ENCODE peak calls at places on chromosomes 12 and 14, in four cellular contexts. X is H9, S is IMR-90, A is neuronal stem cell. C is an unnamed sample.

GRCh38 chr12:56866493-56866892 is 67.7 kb downstream of the SDR9C7 start:
- DNase-seq in X (no peak), S (no peak), A (no peak), C (no peak)

GRCh38 chr14:104820669-104821228 is 19.8 kb downstream of the ZBTB42 start:
- DNase-seq in X (peak; percentile 85), S (peak; percentile 72), A (no peak), C (peak; percentile 87)

GRCh38 chr12:5773550-5773949 is 171.5 kb downstream of the ANO2 start:
- DNase-seq in X (no peak), S (no peak), A (no peak), C (peak; percentile 13)

GRCh38 chr14:51963164-51963733 is 26.1 kb upstream of the RTRAF start:
- DNase-seq in X (no peak), S (peak; percentile 53), A (no peak), C (no peak)

GRCh38 chr14:74514471-74514932 is 20.9 kb downstream of the ISCA2 start:
- DNase-seq in X (no peak), S (peak; percentile 52), A (no peak), C (no peak)

GRCh38 chr12:51388066-51388799 is 3.0 kb downstream of the GALNT6 start:
- DNase-seq in X (no peak), S (peak; percentile 60), A (no peak), C (peak; percentile 84)

GRCh38 chr12:113273053-113273725 is 51.9 kb downstream of the TPCN1 start:
- DNase-seq in X (no peak), S (peak; percentile 36), A (no peak), C (peak; percentile 42)

GRCh38 chr12:122102331-122102730 is 23.8 kb downstream of the MLXIP start:
- DNase-seq in X (no peak), S (peak; percentile 56), A (no peak), C (no peak)

GRCh38 chr12:53300187-53300586 is 692 bp downstream of the MYG1 start:
- DNase-seq in X (no peak), S (peak; percentile 77), A (no peak), C (peak; percentile 25)

GRCh38 chr14:54343276-54344121 is 53.3 kb upstream of the CDKN3 start:
- DNase-seq in X (no peak), S (no peak), A (no peak), C (no peak)

GRCh38 chr12:57521475-57522018 is 1.1 kb upstream of the MBD6 start:
- DNase-seq in X (peak; percentile 82), S (peak; percentile 61), A (peak; percentile 57), C (peak; percentile 85)

GRCh38 chr12:13229504-13229903 is 33.0 kb downstream of the EMP1 start:
- DNase-seq in X (no peak), S (no peak), A (no peak), C (peak; percentile 52)

GRCh38 chr14:89298056-89298834 is 118.8 kb downstream of the FOXN3 start:
- DNase-seq in X (no peak), S (no peak), A (no peak), C (no peak)

DNA sequence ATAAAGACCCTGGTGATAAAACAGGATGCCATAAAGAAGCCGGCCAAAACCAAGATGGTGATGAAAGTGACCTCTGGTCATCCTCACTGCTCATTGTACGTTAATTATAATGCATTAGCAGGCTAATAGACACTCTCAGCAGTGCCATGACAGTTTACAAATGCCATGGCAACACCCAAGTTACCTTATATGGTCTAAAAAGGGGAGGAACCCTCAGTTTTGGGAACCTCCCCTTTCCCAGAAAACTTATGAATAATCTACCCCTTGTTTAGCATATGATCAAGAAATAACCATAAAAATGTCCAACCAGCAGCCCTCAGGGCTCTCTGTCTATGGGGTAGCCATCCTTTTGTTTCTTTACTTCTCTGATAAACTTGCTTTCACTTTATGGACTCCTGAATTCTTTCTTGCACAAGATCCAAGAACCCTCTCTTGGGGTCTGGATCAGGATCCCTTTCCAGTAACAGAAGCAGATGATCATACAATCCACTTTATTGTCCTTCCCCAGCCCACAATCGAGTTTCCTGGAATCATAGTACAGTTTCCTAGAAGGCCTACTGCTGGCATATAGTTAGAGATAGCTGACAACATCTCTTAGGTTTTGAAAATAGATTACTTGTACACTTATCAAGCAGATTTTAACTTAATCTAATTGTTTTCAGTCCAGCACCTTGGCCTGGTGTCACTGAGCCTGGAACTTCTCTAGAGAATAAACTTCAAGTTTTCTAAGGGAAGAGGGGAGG is 266.7 kb upstream of the HMGA2 start:
- DNase-seq in X (no peak), S (no peak), A (no peak), C (no peak)
- H3K18ac ChIP-seq in X (no peak overlapping the region), S (peak overlapping the region; percentile 98), A (no peak overlapping the region), C (no peak overlapping the region)

GRCh38 chr14:94767321-94767878 is 2.5 kb downstream of the GSC start:
- DNase-seq in X (peak; percentile 54), S (no peak), A (no peak), C (peak; percentile 48)

GRCh38 chr14:94770251-94770749 is 387 bp upstream of the GSC start:
- DNase-seq in X (no peak), S (peak; percentile 20), A (no peak), C (peak; percentile 96)

GRCh38 chr14:94768141-94768520 is 1.8 kb downstream of the GSC start:
- DNase-seq in X (no peak), S (no peak), A (no peak), C (no peak)

GRCh38 chr14:94769413-94770250 is at the start of gene GSC:
- DNase-seq in X (peak; percentile 83), S (peak; percentile 5), A (no peak), C (peak; percentile 58)

DNA sequence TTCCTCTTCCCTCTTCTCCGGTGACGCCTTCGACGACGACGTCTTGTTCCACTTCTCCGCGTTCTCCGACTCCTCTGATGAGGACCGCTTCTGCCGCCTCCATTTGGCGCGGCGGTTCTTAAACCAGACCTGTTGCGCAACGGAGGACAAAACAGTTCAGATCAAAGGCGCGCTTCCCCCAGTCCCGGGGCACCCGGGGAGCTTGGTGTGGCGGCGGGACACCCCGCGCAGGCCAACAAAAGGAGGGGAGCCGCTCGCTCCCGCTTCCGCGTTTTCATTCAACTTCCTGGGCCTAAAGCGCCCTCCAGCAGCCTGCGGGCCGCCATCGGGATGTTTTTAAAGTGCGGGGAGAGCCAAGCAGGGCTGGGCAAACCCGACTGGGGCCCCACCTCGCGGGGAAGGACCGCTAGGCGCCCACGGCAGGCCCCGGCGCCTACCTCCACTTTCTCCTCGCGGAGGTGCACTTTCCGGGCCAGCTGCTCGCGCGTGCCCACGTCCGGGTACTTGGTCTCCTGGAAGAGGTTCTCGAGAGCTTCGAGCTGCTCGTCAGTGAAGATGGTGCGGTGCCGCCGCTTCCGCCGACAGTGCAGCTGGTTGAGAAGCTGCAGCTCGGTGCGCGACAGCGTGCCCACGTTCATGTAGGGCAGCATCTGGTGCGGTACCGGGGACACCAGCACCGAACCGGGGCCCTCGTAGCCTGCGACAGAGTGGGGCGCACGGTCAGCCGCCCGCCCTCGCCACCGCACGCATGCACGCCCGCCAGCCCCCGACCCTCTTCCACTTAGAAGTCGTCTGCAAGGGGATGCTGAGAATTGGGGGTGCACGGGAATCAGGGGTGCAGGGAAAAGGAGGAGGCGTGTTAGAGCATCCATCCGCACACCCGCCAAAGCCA is 1.1 kb downstream of the GSC start:
- DNase-seq in X (peak; percentile 52), S (no peak), A (no peak), C (peak; percentile 51)
- H3K18ac ChIP-seq in X (no peak overlapping the region), S (no peak overlapping the region), A (peak overlapping the region; percentile 97), C (peak overlapping the region; percentile 91)

DNA sequence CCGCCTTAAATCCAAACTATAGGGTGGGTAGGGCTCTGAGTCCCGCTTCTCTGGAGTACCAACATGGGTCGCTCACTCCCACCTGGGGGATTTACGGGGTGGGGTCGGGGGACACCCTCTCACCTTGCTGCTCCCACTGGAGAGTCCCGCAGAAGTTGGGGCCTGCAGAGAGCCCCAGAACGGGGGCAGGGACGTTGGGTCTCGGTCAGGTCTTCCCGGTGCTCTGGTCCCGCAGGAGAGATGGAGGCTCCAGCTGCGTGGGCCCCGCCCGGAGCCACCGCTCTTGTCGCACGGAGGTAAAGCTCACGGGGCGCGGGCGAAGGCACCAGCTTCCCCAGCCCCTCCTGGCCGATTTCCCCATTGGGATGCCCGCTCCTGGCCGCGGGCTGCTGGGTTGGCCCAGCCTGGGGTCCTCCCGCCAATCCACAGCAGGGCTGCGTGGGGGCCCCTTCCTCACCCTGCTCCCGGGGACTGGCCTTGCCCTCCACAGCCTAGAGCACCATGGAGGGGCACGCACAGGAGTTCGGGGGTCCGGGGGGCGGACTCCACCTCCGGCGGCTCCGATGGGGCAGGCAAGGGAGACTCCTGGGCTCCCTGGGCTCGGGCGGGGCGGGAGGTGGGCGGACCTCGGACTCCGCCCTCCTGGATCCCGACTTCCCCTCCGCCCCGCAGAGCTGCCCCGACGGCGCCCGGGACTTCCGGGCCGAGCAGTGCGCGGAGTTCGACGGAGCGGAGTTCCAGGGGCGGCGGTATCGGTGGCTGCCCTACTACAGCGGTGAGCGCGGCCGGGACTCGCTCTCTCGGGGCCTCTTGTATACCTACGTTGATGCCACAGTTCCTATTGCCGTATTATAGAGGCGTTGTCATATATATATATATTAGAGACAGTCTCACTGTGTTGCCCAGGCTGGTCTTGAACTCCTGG is 8.4 kb downstream of the PAPLN start:
- DNase-seq in X (peak; percentile 71), S (no peak), A (no peak), C (no peak)
- H3K18ac ChIP-seq in X (no peak overlapping the region), S (peak overlapping the region; percentile 9), A (no peak overlapping the region), C (no peak overlapping the region)

GRCh38 chr14:95948608-95949007 is 72.0 kb downstream of the TUNAR start:
- DNase-seq in X (peak; percentile 90), S (no peak), A (peak; percentile 74), C (peak; percentile 99)
- H3K18ac ChIP-seq in X (peak overlapping the region; percentile 49), S (no peak overlapping the region), A (no peak overlapping the region), C (peak overlapping the region; percentile 91)

DNA sequence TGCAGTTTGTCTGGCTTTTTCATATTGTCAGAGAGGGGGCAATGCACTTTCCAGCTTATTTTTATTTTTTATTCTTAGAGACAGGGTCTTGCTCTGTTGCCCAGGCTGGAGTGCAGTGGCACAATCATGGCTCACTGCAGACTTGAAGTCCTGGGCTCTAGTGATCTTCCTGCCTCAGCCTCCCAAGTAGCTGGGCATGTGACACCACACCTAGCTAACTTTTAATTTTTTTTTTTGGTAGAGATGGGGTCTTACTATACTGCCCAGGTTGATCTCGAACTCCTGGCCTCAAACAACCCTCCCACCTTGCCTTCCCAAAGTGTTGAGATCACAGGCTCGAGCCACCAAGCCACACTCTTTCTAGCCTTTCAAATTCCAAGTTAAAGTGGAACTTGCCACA is 3.9 kb upstream of the A2ML1 start:
- DNase-seq in X (no peak), S (no peak), A (no peak), C (no peak)
- H3K18ac ChIP-seq in X (no peak overlapping the region), S (no peak overlapping the region), A (no peak overlapping the region), C (peak overlapping the region; percentile 61)